ENCODE peak calls at places on chromosomes 4 and X, in six cellular contexts. R, A, X, E, N and J are unnamed samples.

GRCh38 chr4:70236125-70236524 is 6.3 kb upstream of the CSN3 start:
- DNase-seq in E (no peak), A (no peak), X (no peak), N (no peak), R (no peak), J (no peak)

GRCh38 chr4:172356002-172356401 is 542.8 kb downstream of the GALNTL6 start:
- DNase-seq in R (no peak), A (no peak), E (no peak), X (no peak), N (no peak), J (no peak)

GRCh38 chrX:97399400-97399799 is 515.7 kb downstream of the RPA4 start:
- DNase-seq in X (no peak), E (no peak), N (no peak), R (peak), A (no peak), J (no peak)

GRCh38 chrX:143669395-143669794 is 33.5 kb upstream of the SLITRK4 start:
- DNase-seq in A (no peak), E (no peak), R (no peak), N (no peak), X (no peak), J (no peak)

GRCh38 chrX:118519411-118520205 is 24.0 kb downstream of the DOCK11 start:
- DNase-seq in R (no peak), N (no peak), X (no peak), A (no peak), E (no peak), J (no peak)

GRCh38 chr4:110005461-110006056 is 92.9 kb downstream of the EGF start:
- DNase-seq in E (peak), N (no peak), R (peak), A (peak), X (no peak), J (no peak)

GRCh38 chrX:148530464-148531077 is 30.2 kb downstream of the AFF2 start:
- DNase-seq in E (peak), A (peak), X (no peak), N (no peak), R (no peak), J (no peak)

GRCh38 chr4:159019356-159019755 is 83.5 kb upstream of the RAPGEF2 start:
- DNase-seq in X (no peak), A (no peak), N (no peak), E (no peak), R (no peak), J (no peak)

GRCh38 chr4:91228659-91229058 is 1075.1 kb upstream of the GRID2 start:
- DNase-seq in X (no peak), E (no peak), N (no peak), A (no peak), R (no peak), J (no peak)

GRCh38 chr4:67167849-67168248 is 377.5 kb downstream of the CENPC start:
- DNase-seq in A (no peak), X (no peak), E (no peak), R (no peak), N (no peak), J (no peak)

GRCh38 chr4:177339794-177340374 is 30.2 kb downstream of the NEIL3 start:
- DNase-seq in N (no peak), E (peak), A (no peak), R (peak), X (no peak), J (no peak)

GRCh38 chr4:33831667-33832066 is 2412.6 kb downstream of the ARAP2 start:
- DNase-seq in A (no peak), R (no peak), N (no peak), X (no peak), E (no peak), J (no peak)

GRCh38 chr4:108008721-108009120 is 19.0 kb downstream of the HADH start:
- DNase-seq in E (no peak), R (no peak), X (no peak), N (no peak), A (no peak), J (no peak)

GRCh38 chr4:32472918-32473317 is 1752.7 kb downstream of the PCDH7 start:
- DNase-seq in A (no peak), E (no peak), N (no peak), X (no peak), R (no peak), J (no peak)

GRCh38 chr4:70705146-70705855 is 16.5 kb upstream of the RUFY3 start:
- DNase-seq in R (peak), X (peak), A (peak), N (peak), E (peak), J (peak)

GRCh38 chr4:84451546-84451945 is 47.5 kb downstream of the NKX6-1 start:
- DNase-seq in A (no peak), X (no peak), E (peak), R (no peak), N (no peak), J (no peak)

GRCh38 chr4:2284161-2284933 is 22.4 kb upstream of the MXD4 start:
- DNase-seq in E (no peak), N (no peak), R (no peak), A (no peak), X (no peak), J (no peak)

GRCh38 chr4:180058731-180059215 is 2184.4 kb upstream of the TENM3 start:
- DNase-seq in E (no peak), X (no peak), N (peak), A (no peak), R (no peak), J (peak)

GRCh38 chr4:37735578-37735977 is 49.4 kb upstream of the RELL1 start:
- DNase-seq in X (no peak), A (no peak), N (no peak), R (no peak), E (no peak), J (no peak)

GRCh38 chrX:8868906-8869305 is 67.7 kb upstream of the FAM9A start:
- DNase-seq in N (no peak), X (no peak), A (no peak), E (no peak), R (no peak), J (no peak)

GRCh38 chr4:102730968-102731533 is 29.7 kb downstream of the MANBA start:
- DNase-seq in N (no peak), X (no peak), R (no peak), E (no peak), A (no peak), J (no peak)

GRCh38 chr4:93788712-93789111 is 39.8 kb upstream of the ATOH1 start:
- DNase-seq in X (no peak), E (peak), A (no peak), R (no peak), N (no peak), J (no peak)

GRCh38 chrX:153474718-153475117 is 4.3 kb upstream of the HAUS7 start:
- DNase-seq in X (peak), N (peak), R (peak), A (peak), E (no peak), J (peak)

GRCh38 chr4:147916351-147916750 is 184.5 kb downstream of the ARHGAP10 start:
- DNase-seq in R (no peak), E (no peak), X (no peak), N (no peak), A (no peak), J (no peak)

GRCh38 chr4:159283697-159284492 is 181.0 kb downstream of the RAPGEF2 start:
- DNase-seq in E (no peak), R (no peak), X (no peak), A (no peak), N (no peak), J (no peak)

GRCh38 chr4:135243960-135244561 is 1042.5 kb upstream of the PABPC4L start:
- DNase-seq in R (no peak), X (no peak), E (no peak), N (no peak), A (no peak), J (no peak)

GRCh38 chrX:153766098-153766817 is 2.2 kb downstream of the PLXNB3 start:
- DNase-seq in E (peak), A (no peak), N (peak), R (no peak), X (no peak), J (no peak)

GRCh38 chr4:21012851-21013331 is 312.6 kb downstream of the PACRGL start:
- DNase-seq in R (no peak), A (no peak), E (no peak), N (no peak), X (no peak), J (no peak)

GRCh38 chr4:82797591-82798081 is 960 bp downstream of the SCD5 start:
- DNase-seq in E (no peak), N (peak), A (no peak), X (no peak), R (no peak), J (peak)

GRCh38 chr4:82798168-82799005 is at the start of gene SCD5:
- DNase-seq in R (no peak), X (peak), N (peak), A (peak), E (peak), J (peak)

GRCh38 chr4:82797048-82797590 is 1.5 kb downstream of the SCD5 start:
- DNase-seq in R (no peak), E (no peak), A (no peak), X (no peak), N (no peak), J (peak)

GRCh38 chr4:82801910-82802521 is 3.4 kb upstream of the SCD5 start:
- DNase-seq in R (no peak), X (no peak), E (peak), N (no peak), A (peak), J (no peak)

DNA sequence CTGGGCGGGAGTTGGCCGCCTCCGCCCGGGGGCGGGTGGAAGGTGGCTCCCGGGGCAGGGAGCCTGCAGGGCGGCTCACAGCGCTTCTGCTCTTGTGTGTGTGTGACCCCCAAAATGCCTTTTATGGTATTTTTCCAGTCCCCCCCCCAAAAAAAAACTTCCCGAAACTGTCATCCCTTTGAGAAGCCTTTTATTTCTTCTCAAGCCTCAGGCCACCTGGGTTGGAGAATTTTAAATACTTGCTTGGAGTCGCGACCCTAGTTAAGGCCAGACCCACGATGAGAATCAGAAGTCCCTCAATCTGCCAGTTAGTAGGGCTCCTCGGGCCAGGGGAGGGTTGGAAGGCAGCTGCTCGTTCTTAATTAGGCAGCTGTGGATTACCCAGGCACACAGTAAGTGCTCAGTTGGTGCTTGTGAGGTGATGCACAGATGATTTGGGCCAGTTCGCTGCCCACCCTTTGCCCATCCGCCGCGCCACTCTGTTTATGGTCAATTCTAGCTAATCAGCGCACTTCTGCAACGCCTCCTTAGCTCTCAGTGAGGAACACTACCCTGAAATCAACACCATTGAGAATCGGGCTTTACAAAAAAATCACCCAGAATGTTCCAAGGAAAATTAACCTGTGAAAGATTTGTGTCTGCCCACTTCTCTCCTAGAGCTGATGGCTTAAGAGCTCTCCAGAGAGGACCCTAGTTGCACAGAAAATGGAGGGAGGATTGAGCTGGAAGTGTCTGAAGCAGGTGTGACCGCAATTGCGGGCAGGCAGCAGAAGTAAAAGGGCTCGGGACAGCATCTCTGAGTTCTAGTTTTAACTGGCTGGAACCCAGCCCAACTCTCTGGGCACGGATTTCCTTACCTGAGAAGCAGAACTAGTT is 648 bp upstream of the SCD5 start:
- DNase-seq in N (no peak), E (no peak), A (no peak), X (no peak), R (no peak), J (no peak)
- H3K27ac ChIP-seq in N (no peak), E (no peak), A (peak), X (peak), R (no peak), J (peak)

GRCh38 chr4:8393593-8394038 is 46.9 kb downstream of the ACOX3 start:
- DNase-seq in E (no peak), N (peak), A (peak), X (peak), R (no peak), J (peak)
- H3K27ac ChIP-seq in E (no peak), N (peak), A (peak), X (no peak), R (no peak), J (peak)

GRCh38 chr4:153566751-153567150 is 100.6 kb downstream of the TMEM131L start:
- DNase-seq in X (no peak), A (no peak), R (no peak), E (no peak), N (peak), J (no peak)
- H3K27ac ChIP-seq in X (peak), A (no peak), R (no peak), E (no peak), N (peak), J (no peak)

DNA sequence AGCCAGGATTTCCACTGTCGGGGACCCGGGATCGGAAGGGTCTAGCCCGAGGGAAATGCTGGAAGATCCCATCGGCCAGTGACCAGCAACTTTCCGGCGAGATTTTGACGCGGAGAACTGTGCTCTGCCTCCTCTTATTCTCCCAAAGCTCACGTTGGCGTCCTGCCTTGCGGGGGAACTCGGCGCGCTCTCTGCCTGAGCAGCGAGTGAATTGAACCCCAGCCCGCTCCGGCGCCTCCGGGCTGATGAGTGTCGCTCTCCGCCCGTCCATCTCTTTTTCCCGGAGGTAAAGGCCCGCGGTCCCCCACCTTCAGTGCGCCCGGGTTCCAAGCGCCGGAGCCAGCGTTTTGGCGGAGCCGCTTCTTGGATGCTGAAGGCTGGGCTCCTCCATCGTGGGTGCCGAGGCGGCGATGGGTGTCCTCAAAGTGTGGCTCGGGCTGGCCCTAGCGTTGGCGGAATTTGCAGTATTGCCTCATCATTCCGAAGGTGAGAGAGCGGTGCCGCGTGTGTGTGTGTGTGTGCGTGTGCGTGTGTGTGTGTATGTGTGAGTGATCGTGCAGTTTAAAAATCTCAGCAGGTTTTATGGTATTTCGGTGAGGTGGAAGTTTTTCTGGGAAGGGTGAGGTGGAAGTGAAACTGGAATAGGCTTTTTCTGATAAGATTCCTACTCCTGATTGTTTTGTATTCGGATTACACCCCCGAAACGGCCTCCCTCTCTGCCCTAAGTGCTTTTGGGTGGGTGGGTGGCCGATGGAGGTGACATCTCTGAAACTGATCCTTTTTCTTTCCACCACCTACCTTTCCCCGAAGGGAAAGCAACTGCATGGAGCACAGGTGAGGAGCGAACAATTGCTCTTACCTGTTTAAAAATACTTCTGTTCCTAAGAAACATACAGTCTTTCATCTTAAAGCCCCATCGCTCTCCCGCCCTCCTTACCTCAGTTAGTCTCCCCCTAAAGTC is 757 bp downstream of the FRAS1 start:
- DNase-seq in E (peak), N (peak), X (peak), R (no peak), A (peak), J (no peak)
- H3K27ac ChIP-seq in E (no peak), N (peak), X (peak), R (no peak), A (peak), J (no peak)

GRCh38 chr4:41146196-41146595 is 68.1 kb downstream of the APBB2 start:
- DNase-seq in A (no peak), E (no peak), N (no peak), X (no peak), R (no peak), J (no peak)

GRCh38 chr4:41154001-41154813 is 60.1 kb downstream of the APBB2 start:
- DNase-seq in E (no peak), N (no peak), A (no peak), X (no peak), R (no peak), J (no peak)

GRCh38 chr4:41146716-41147506 is 67.4 kb downstream of the APBB2 start:
- DNase-seq in X (peak), N (peak), E (no peak), R (no peak), A (peak), J (peak)

GRCh38 chr4:41148292-41148691 is 66.0 kb downstream of the APBB2 start:
- DNase-seq in R (no peak), N (no peak), E (no peak), X (no peak), A (no peak), J (no peak)

DNA sequence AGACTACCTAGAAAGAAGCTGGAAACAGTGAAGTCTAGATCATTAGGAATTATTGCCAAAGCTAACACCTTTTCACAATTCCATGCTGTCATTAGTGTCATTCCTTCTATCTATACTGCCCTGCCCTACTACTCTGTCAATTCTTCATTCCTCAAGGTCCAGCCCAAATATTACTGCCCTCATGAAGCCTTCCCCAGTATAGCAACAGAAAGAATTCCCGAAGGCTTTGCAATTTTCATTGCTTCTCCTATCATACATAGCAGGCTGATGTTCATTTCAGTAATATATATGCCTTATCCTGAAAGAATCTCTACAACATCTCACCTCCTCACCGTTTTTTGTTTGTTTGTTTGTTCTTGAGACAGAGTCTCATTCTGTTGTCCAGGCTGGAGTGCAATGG is 63.9 kb downstream of the APBB2 start:
- DNase-seq in E (no peak), N (no peak), X (no peak), A (no peak), R (no peak), J (no peak)
- H3K27ac ChIP-seq in E (no peak), N (no peak), X (peak), A (no peak), R (no peak), J (no peak)

DNA sequence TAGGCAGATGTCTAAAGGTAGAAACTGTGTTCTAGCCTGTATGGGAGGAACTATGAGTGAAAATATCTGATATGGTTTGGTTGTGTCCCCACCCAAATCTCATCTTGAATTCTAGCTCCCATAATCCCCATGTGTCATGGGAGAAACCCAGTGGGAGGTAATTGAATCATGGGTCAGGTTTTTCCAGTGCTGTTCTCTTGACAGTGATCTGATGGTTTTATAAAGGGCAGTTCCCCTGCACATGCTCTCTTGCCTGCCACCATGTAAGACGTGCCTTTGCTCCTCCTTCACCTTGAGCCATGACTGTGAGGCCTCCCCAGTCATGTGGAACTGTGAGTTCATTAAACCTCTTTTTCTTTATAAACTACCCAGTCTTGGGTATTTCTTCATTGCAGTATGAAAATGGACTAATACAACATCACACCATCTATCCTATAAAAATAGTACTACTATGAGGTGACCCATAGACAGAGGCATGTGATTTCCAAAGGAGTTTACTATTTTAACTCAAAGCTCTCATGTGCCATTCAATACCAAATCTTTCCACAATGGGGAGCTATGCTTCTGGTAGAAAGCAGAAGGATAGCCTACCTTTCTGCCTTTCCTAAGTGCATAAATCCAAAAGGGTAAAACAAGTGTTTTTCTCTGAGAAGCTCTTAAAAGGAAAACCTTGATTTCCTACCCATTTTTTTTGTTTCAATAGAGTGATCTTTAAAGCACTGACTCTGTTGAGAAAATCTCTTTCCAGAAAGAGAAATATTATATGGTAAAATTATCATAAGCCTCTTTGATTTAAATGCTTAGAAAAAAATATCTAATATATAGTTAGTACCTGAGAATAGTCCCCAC is 38.8 kb downstream of the SEC31A start:
- DNase-seq in R (peak), E (peak), X (no peak), N (no peak), A (no peak), J (no peak)
- H3K27ac ChIP-seq in R (peak), E (no peak), X (no peak), N (no peak), A (no peak), J (no peak)

GRCh38 chrX:122134291-122134690 is 1049.8 kb upstream of the GRIA3 start:
- DNase-seq in N (no peak), X (no peak), R (no peak), A (no peak), E (no peak), J (no peak)

GRCh38 chrX:122135070-122135469 is 1049.0 kb upstream of the GRIA3 start:
- DNase-seq in E (no peak), X (no peak), R (no peak), A (peak), N (no peak), J (no peak)

DNA sequence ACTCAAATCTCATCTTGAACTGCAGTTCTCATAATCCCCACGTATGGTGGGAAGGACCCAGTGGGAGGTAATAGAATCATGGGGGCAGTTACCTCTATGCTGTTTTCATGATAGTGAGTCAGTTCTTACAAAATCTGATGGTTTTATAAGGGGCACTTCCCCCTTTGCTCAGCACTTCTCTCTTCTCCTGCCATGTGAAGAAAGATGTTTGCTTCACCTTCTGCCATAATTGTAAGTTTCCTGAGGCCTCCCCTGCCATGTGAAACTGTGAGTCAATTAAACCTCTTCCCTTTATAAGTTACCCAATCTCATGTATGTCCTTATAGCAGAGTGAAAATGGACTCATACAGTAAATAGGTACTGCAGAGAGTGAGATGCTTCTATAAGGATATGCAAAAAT is 1050.6 kb upstream of the GRIA3 start:
- DNase-seq in R (no peak), N (no peak), X (no peak), A (no peak), E (no peak), J (no peak)
- H3K27ac ChIP-seq in R (no peak), N (no peak), X (no peak), A (no peak), E (no peak), J (no peak)